ENCODE peak calls at places on chromosomes 3 and 15, in ten cellular contexts. One of them, this sample, is unnamed.

GRCh38 chr15:85453144-85453872 is 72.9 kb downstream of the AKAP13 start:
- DNase-seq in A549: no peak
- DNase-seq in heart left ventricle: no peak
- DNase-seq in ovary: no peak
- DNase-seq in transverse colon: no peak
- DNase-seq in adrenal gland: no peak
- DNase-seq in spleen: no peak
- DNase-seq in H1: no peak
- DNase-seq in thyroid gland: no peak
- DNase-seq in IMR-90: no peak
- DNase-seq in this sample: no peak

GRCh38 chr3:170442945-170443344 is 24.3 kb downstream of the CLDN11 start:
- DNase-seq in A549: no peak
- DNase-seq in heart left ventricle: no peak
- DNase-seq in ovary: no peak
- DNase-seq in transverse colon: no peak
- DNase-seq in adrenal gland: no peak
- DNase-seq in spleen: no peak
- DNase-seq in H1: no peak
- DNase-seq in thyroid gland: no peak
- DNase-seq in IMR-90: peak
- DNase-seq in this sample: no peak

GRCh38 chr15:74917676-74918075 is 11.0 kb upstream of the FAM219B start:
- DNase-seq in A549: no peak
- DNase-seq in heart left ventricle: no peak
- DNase-seq in ovary: no peak
- DNase-seq in transverse colon: no peak
- DNase-seq in adrenal gland: no peak
- DNase-seq in spleen: peak
- DNase-seq in H1: no peak
- DNase-seq in thyroid gland: no peak
- DNase-seq in IMR-90: peak
- DNase-seq in this sample: no peak

GRCh38 chr15:99967841-99968371 is 234.7 kb upstream of the LYSMD4 start:
- DNase-seq in A549: no peak
- DNase-seq in heart left ventricle: no peak
- DNase-seq in ovary: no peak
- DNase-seq in transverse colon: no peak
- DNase-seq in adrenal gland: peak
- DNase-seq in spleen: peak
- DNase-seq in H1: no peak
- DNase-seq in thyroid gland: no peak
- DNase-seq in IMR-90: no peak
- DNase-seq in this sample: no peak

GRCh38 chr15:27989428-27989827 is 109.7 kb downstream of the OCA2 start:
- DNase-seq in A549: no peak
- DNase-seq in heart left ventricle: no peak
- DNase-seq in ovary: no peak
- DNase-seq in transverse colon: no peak
- DNase-seq in adrenal gland: no peak
- DNase-seq in spleen: no peak
- DNase-seq in H1: no peak
- DNase-seq in thyroid gland: no peak
- DNase-seq in IMR-90: no peak
- DNase-seq in this sample: no peak

GRCh38 chr3:55416381-55416821 is 70.7 kb downstream of the WNT5A start:
- DNase-seq in A549: no peak
- DNase-seq in heart left ventricle: no peak
- DNase-seq in ovary: no peak
- DNase-seq in transverse colon: no peak
- DNase-seq in adrenal gland: no peak
- DNase-seq in spleen: no peak
- DNase-seq in H1: no peak
- DNase-seq in thyroid gland: no peak
- DNase-seq in IMR-90: peak
- DNase-seq in this sample: no peak

GRCh38 chr3:105647047-105647446 is 221.8 kb downstream of the CBLB start:
- DNase-seq in A549: no peak
- DNase-seq in heart left ventricle: no peak
- DNase-seq in ovary: no peak
- DNase-seq in transverse colon: no peak
- DNase-seq in adrenal gland: peak
- DNase-seq in spleen: no peak
- DNase-seq in H1: no peak
- DNase-seq in thyroid gland: no peak
- DNase-seq in IMR-90: peak
- DNase-seq in this sample: no peak

GRCh38 chr15:28960979-28961378 is 75.2 kb downstream of the APBA2 start:
- DNase-seq in A549: peak
- DNase-seq in heart left ventricle: no peak
- DNase-seq in ovary: no peak
- DNase-seq in transverse colon: no peak
- DNase-seq in adrenal gland: no peak
- DNase-seq in spleen: peak
- DNase-seq in H1: no peak
- DNase-seq in thyroid gland: no peak
- DNase-seq in IMR-90: peak
- DNase-seq in this sample: no peak

GRCh38 chr3:99131876-99132275 is 230.4 kb upstream of the DCBLD2 start:
- DNase-seq in A549: no peak
- DNase-seq in heart left ventricle: no peak
- DNase-seq in ovary: no peak
- DNase-seq in transverse colon: no peak
- DNase-seq in adrenal gland: no peak
- DNase-seq in spleen: no peak
- DNase-seq in H1: no peak
- DNase-seq in thyroid gland: no peak
- DNase-seq in IMR-90: no peak
- DNase-seq in this sample: no peak

DNA sequence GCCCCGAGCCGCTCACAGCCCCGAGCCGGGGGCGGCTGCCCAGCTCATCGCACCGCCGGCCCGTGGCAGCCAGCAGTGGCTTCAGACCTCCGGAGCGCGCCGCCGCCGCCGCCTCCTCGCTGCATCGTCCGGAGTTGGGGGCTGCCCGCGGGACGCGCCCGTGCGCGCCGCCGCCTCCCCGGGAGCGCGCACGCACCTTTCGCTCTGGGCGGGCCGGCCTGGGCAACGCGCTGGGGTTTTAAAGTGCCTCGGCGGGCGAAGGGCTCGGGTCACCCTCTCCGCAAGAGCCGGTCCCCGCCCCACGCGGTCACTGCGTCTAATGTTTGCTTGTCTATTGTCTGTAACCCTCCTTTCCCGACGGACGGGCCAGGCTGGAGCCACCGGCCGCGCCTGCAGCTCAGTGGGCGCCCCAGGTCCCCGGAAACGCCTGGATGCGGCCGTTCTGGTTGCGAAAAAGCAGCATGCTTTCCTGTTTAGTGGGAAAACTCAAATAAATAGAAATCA is at the start of gene RYK:
- DNase-seq in A549: peak
- DNase-seq in heart left ventricle: peak
- DNase-seq in ovary: peak
- DNase-seq in transverse colon: peak
- DNase-seq in adrenal gland: peak
- DNase-seq in spleen: peak
- DNase-seq in H1: peak
- DNase-seq in thyroid gland: peak
- DNase-seq in IMR-90: peak
- DNase-seq in this sample: peak
- TF ChIP-seq POLR2A in A549: peak
- TF ChIP-seq POLR2A in heart left ventricle: peak
- TF ChIP-seq POLR2A in ovary: peak
- TF ChIP-seq POLR2A in transverse colon: peak
- TF ChIP-seq POLR2A in adrenal gland: peak
- TF ChIP-seq POLR2A in spleen: no peak
- TF ChIP-seq POLR2A in H1: peak
- TF ChIP-seq POLR2A in thyroid gland: peak
- TF ChIP-seq POLR2A in IMR-90: no peak
- TF ChIP-seq POLR2A in this sample: no peak

DNA sequence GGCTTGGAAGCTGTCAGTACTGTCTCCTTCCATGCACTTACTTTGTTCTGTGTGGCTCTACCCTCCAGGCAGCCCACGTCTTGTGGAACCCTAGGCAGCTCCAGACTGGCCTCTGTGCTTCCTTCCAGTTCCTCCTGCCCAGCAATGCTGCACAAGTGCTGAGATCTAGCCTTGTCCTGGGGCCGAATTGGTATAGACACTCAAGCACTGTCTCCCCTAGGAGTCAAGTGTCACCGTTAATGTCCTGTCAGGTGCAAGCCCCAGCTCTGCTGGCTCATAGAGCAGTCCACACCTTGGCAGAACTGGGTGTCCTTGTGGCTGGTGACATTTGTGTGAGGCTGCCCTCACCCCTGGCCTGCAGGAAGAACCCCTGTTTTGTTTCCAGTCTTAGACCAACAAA is 130.1 kb downstream of the EEFSEC start:
- DNase-seq in A549: no peak
- DNase-seq in heart left ventricle: no peak
- DNase-seq in ovary: no peak
- DNase-seq in transverse colon: no peak
- DNase-seq in adrenal gland: no peak
- DNase-seq in spleen: no peak
- DNase-seq in H1: no peak
- DNase-seq in thyroid gland: no peak
- DNase-seq in IMR-90: no peak
- DNase-seq in this sample: no peak
- H3K27ac ChIP-seq in A549: no peak
- H3K27ac ChIP-seq in heart left ventricle: no peak
- H3K27ac ChIP-seq in ovary: no peak
- H3K27ac ChIP-seq in transverse colon: no peak
- H3K27ac ChIP-seq in adrenal gland: no peak
- H3K27ac ChIP-seq in spleen: no peak
- H3K27ac ChIP-seq in H1: no peak
- H3K27ac ChIP-seq in thyroid gland: peak
- H3K27ac ChIP-seq in IMR-90: no peak
- H3K27ac ChIP-seq in this sample: no peak

GRCh38 chr3:37994639-37994972 is 4.0 kb downstream of the VILL start:
- DNase-seq in A549: no peak
- DNase-seq in heart left ventricle: no peak
- DNase-seq in ovary: no peak
- DNase-seq in transverse colon: no peak
- DNase-seq in adrenal gland: no peak
- DNase-seq in spleen: no peak
- DNase-seq in H1: no peak
- DNase-seq in thyroid gland: no peak
- DNase-seq in IMR-90: no peak
- DNase-seq in this sample: no peak

GRCh38 chr3:37993067-37993809 is 2.7 kb downstream of the VILL start:
- DNase-seq in A549: no peak
- DNase-seq in heart left ventricle: no peak
- DNase-seq in ovary: no peak
- DNase-seq in transverse colon: no peak
- DNase-seq in adrenal gland: no peak
- DNase-seq in spleen: peak
- DNase-seq in H1: no peak
- DNase-seq in thyroid gland: no peak
- DNase-seq in IMR-90: no peak
- DNase-seq in this sample: no peak

GRCh38 chr3:37992271-37993066 is 1.9 kb downstream of the VILL start:
- DNase-seq in A549: no peak
- DNase-seq in heart left ventricle: no peak
- DNase-seq in ovary: no peak
- DNase-seq in transverse colon: peak
- DNase-seq in adrenal gland: no peak
- DNase-seq in spleen: peak
- DNase-seq in H1: no peak
- DNase-seq in thyroid gland: no peak
- DNase-seq in IMR-90: no peak
- DNase-seq in this sample: no peak

GRCh38 chr3:37995652-37996641 is 5.4 kb downstream of the VILL start:
- DNase-seq in A549: no peak
- DNase-seq in heart left ventricle: no peak
- DNase-seq in ovary: no peak
- DNase-seq in transverse colon: no peak
- DNase-seq in adrenal gland: no peak
- DNase-seq in spleen: peak
- DNase-seq in H1: no peak
- DNase-seq in thyroid gland: no peak
- DNase-seq in IMR-90: no peak
- DNase-seq in this sample: no peak

GRCh38 chr3:37993811-37994638 is 3.4 kb downstream of the VILL start:
- DNase-seq in A549: no peak
- DNase-seq in heart left ventricle: peak
- DNase-seq in ovary: peak
- DNase-seq in transverse colon: peak
- DNase-seq in adrenal gland: peak
- DNase-seq in spleen: peak
- DNase-seq in H1: no peak
- DNase-seq in thyroid gland: peak
- DNase-seq in IMR-90: peak
- DNase-seq in this sample: peak
- TF ChIP-seq POLR2A in A549: no peak
- TF ChIP-seq POLR2A in heart left ventricle: peak
- TF ChIP-seq POLR2A in ovary: peak
- TF ChIP-seq POLR2A in transverse colon: peak
- TF ChIP-seq POLR2A in adrenal gland: peak
- TF ChIP-seq POLR2A in spleen: peak
- TF ChIP-seq POLR2A in H1: peak
- TF ChIP-seq POLR2A in thyroid gland: no peak
- TF ChIP-seq POLR2A in IMR-90: peak
- TF ChIP-seq POLR2A in this sample: peak

GRCh38 chr3:48851407-48851806 is 3.7 kb upstream of the PRKAR2A start:
- DNase-seq in A549: no peak
- DNase-seq in heart left ventricle: no peak
- DNase-seq in ovary: no peak
- DNase-seq in transverse colon: no peak
- DNase-seq in adrenal gland: peak
- DNase-seq in spleen: peak
- DNase-seq in H1: no peak
- DNase-seq in thyroid gland: no peak
- DNase-seq in IMR-90: peak
- DNase-seq in this sample: no peak
- H3K27ac ChIP-seq in A549: no peak
- H3K27ac ChIP-seq in heart left ventricle: no peak
- H3K27ac ChIP-seq in ovary: no peak
- H3K27ac ChIP-seq in transverse colon: no peak
- H3K27ac ChIP-seq in adrenal gland: no peak
- H3K27ac ChIP-seq in spleen: no peak
- H3K27ac ChIP-seq in H1: no peak
- H3K27ac ChIP-seq in thyroid gland: no peak
- H3K27ac ChIP-seq in IMR-90: no peak
- H3K27ac ChIP-seq in this sample: no peak

This sample was measured in esophagus squamous epithelium.